ENCODE peak calls at places on chromosomes 1 and 21, in seven cellular contexts. M is K562, O is H1, C is HCT116, R is SK-N-SH, V is HepG2, J is GM12878. S is an unnamed sample.

GRCh38 chr1:94544706-94545490 is 3.3 kb upstream of the F3 start:
- DNase-seq in M (peak), O (no peak), C (no peak), R (no peak), V (no peak), J (no peak), S (no peak)

GRCh38 chr1:169368406-169368769 is 393 bp downstream of the BLZF1 start:
- DNase-seq in M (peak), O (no peak), C (no peak), R (peak), V (peak), J (peak), S (no peak)

GRCh38 chr1:29698033-29698432 is 461.7 kb downstream of the PTPRU start:
- DNase-seq in M (peak), O (peak), C (peak), R (peak), V (peak), J (no peak), S (peak)

GRCh38 chr21:30831194-30831765 is 1.7 kb upstream of the KRTAP7-1 start:
- DNase-seq in M (peak), O (peak), C (peak), R (peak), V (peak), J (no peak), S (no peak)

GRCh38 chr1:87795615-87796337 is 467.1 kb downstream of the LMO4 start:
- DNase-seq in M (no peak), O (no peak), C (no peak), R (no peak), V (peak), J (no peak), S (no peak)

GRCh38 chr1:222283147-222283768 is 264.6 kb downstream of the HHIPL2 start:
- DNase-seq in M (no peak), O (no peak), C (no peak), R (no peak), V (no peak), J (no peak), S (no peak)

GRCh38 chr1:31207046-31207445 is 32.6 kb downstream of the NKAIN1 start:
- DNase-seq in M (no peak), O (no peak), C (no peak), R (no peak), V (no peak), J (no peak), S (no peak)

GRCh38 chr1:114154146-114154962 is 685 bp upstream of the SYT6 start:
- DNase-seq in M (no peak), O (peak), C (no peak), R (peak), V (no peak), J (no peak), S (no peak)

GRCh38 chr1:10776206-10776905 is 20.1 kb downstream of the CASZ1 start:
- DNase-seq in M (no peak), O (no peak), C (no peak), R (peak), V (no peak), J (no peak), S (peak)

GRCh38 chr1:20891091-20891490 is 104.0 kb upstream of the HP1BP3 start:
- DNase-seq in M (no peak), O (no peak), C (no peak), R (no peak), V (no peak), J (no peak), S (no peak)

GRCh38 chr1:182392045-182393028 is 747 bp upstream of the GLUL start:
- DNase-seq in M (no peak), O (no peak), C (no peak), R (no peak), V (no peak), J (no peak), S (peak)

GRCh38 chr21:43916691-43917514 is 51.9 kb downstream of the AGPAT3 start:
- DNase-seq in M (peak), O (peak), C (no peak), R (no peak), V (no peak), J (peak), S (no peak)

GRCh38 chr1:21651214-21652042 is 17.7 kb downstream of the RAP1GAP start:
- DNase-seq in M (peak), O (no peak), C (no peak), R (peak), V (no peak), J (no peak), S (no peak)

GRCh38 chr1:65386452-65386851 is 34.0 kb upstream of the LEPR start:
- DNase-seq in M (no peak), O (no peak), C (no peak), R (no peak), V (no peak), J (no peak), S (no peak)

GRCh38 chr1:59220356-59220755 is 76.5 kb upstream of the FGGY start:
- DNase-seq in M (no peak), O (no peak), C (no peak), R (no peak), V (no peak), J (no peak), S (no peak)

GRCh38 chr21:32994305-32994704 is 31.4 kb upstream of the OLIG2 start:
- DNase-seq in M (peak), O (no peak), C (no peak), R (peak), V (no peak), J (no peak), S (peak)

GRCh38 chr1:27968692-27969091 is 8.9 kb downstream of the XKR8 start:
- DNase-seq in M (no peak), O (no peak), C (peak), R (no peak), V (no peak), J (no peak), S (peak)

GRCh38 chr1:214514032-214514818 is 37.2 kb downstream of the PTPN14 start:
- DNase-seq in M (no peak), O (no peak), C (no peak), R (no peak), V (no peak), J (no peak), S (no peak)

GRCh38 chr1:15168479-15168878 is 14.9 kb downstream of the TMEM51 start:
- DNase-seq in M (no peak), O (no peak), C (no peak), R (no peak), V (no peak), J (peak), S (no peak)

GRCh38 chr21:45283019-45283610 is 4.6 kb downstream of the POFUT2 start:
- DNase-seq in M (no peak), O (no peak), C (no peak), R (no peak), V (no peak), J (no peak), S (no peak)

GRCh38 chr1:113452921-113453770 is 62.8 kb downstream of the MAGI3 start:
- DNase-seq in M (peak), O (no peak), C (peak), R (peak), V (peak), J (no peak), S (no peak)

GRCh38 chr1:59674605-59675004 is 140.1 kb upstream of the HOOK1 start:
- DNase-seq in M (no peak), O (no peak), C (no peak), R (no peak), V (peak), J (no peak), S (peak)

GRCh38 chr1:244796719-244797406 is 38.6 kb upstream of the COX20 start:
- DNase-seq in M (peak), O (peak), C (peak), R (peak), V (peak), J (no peak), S (peak)

GRCh38 chr21:25977068-25977611 is 193.4 kb downstream of the APP start:
- DNase-seq in M (no peak), O (no peak), C (no peak), R (no peak), V (no peak), J (no peak), S (no peak)

GRCh38 chr1:65059930-65060538 is 88.0 kb upstream of the AK4 start:
- DNase-seq in M (peak), O (no peak), C (peak), R (peak), V (peak), J (no peak), S (no peak)

GRCh38 chr1:44884746-44885145 is 41.7 kb upstream of the PTCH2 start:
- DNase-seq in M (no peak), O (no peak), C (no peak), R (no peak), V (no peak), J (no peak), S (no peak)
- TF ChIP-seq JUND in M (no peak), O (no peak), C (no peak), R (no peak), V (no peak), J (no peak), S (no peak)

DNA sequence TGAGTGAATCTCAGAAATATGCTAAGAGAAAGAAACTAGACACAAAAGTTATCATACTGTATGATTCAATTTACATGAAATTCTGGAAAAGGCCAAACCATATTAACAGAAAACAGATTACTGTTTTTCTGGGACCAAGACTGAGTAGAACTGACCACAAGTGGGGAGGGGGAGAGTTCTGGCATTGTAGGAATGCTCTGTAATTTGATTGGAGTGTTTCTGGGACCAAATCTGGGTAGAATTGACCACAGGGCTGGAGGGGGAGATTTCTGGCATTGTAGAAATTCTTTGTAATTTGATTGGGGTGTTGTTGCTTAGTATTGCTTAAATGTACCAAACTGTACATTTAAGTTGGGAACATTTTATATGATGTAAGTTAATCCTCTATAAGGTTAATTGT is 3.4 kb upstream of the OR10K1 start:
- DNase-seq in M (no peak), O (no peak), C (no peak), R (no peak), V (no peak), J (no peak), S (no peak)
- TF ChIP-seq JUND in M (no peak), O (no peak), C (no peak), R (no peak), V (no peak), J (no peak), S (no peak)

DNA sequence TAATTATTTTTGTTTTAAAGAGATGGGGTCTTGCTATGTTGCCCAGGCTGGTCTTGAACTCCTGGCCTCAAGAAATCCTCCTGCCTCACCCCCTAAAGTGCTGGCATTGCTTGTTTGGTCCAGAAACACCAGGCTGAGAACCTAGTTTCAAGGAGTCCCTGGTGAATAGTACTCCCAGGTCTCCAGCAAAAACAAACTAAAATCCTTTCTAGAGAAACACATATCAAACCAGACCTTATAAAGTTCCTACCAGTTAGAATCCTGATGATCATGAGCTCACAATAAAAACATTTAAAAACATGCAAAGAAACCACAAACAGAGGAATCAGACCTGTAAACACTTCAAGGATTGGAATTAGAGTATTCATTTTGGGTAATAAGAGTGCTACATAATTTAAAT is 34.4 kb upstream of the PADI1 start:
- DNase-seq in M (no peak), O (no peak), C (no peak), R (no peak), V (no peak), J (no peak), S (no peak)
- TF ChIP-seq JUND in M (no peak), O (no peak), C (no peak), R (no peak), V (no peak), J (no peak), S (no peak)

GRCh38 chr1:55594701-55595100 is 379.5 kb upstream of the USP24 start:
- DNase-seq in M (no peak), O (no peak), C (no peak), R (no peak), V (no peak), J (no peak), S (no peak)

GRCh38 chr1:55588300-55588699 is 373.1 kb upstream of the USP24 start:
- DNase-seq in M (no peak), O (no peak), C (no peak), R (no peak), V (no peak), J (no peak), S (no peak)

GRCh38 chr1:55589656-55590297 is 374.6 kb upstream of the USP24 start:
- DNase-seq in M (no peak), O (no peak), C (no peak), R (no peak), V (no peak), J (no peak), S (no peak)

GRCh38 chr1:55593299-55593698 is 378.1 kb upstream of the USP24 start:
- DNase-seq in M (no peak), O (no peak), C (no peak), R (no peak), V (no peak), J (no peak), S (no peak)

GRCh38 chr1:55592122-55592521 is 377.0 kb upstream of the USP24 start:
- DNase-seq in M (no peak), O (no peak), C (no peak), R (no peak), V (no peak), J (no peak), S (no peak)
- TF ChIP-seq JUND in M (no peak), O (no peak), C (no peak), R (no peak), V (no peak), J (no peak), S (no peak)

GRCh38 chr1:58158465-58159423 is 387.8 kb downstream of the OMA1 start:
- DNase-seq in M (no peak), O (no peak), C (no peak), R (no peak), V (no peak), J (no peak), S (no peak)
- TF ChIP-seq JUND in M (no peak), O (no peak), C (no peak), R (no peak), V (no peak), J (no peak), S (no peak)

S was measured in T47D.